ENCODE peak calls at places on chromosomes 7 and 10, in five cellular contexts. I is OCI-LY7, A is fibroblast of lung, T is adrenal gland, F is astrocyte of the spinal cord. Z is an unnamed sample.
A peak's percentile ranks its signal among the peaks of the same experiment; 100 is the strongest.

GRCh38 chr7:96023376-96023775 is 251.0 kb downstream of the DYNC1I1 start:
- DNase-seq in I (no peak), A (no peak), T (no peak), F (no peak), Z (no peak)

GRCh38 chr10:114802177-114802576 is 19.4 kb upstream of the FHIP2A start:
- DNase-seq in I (no peak), A (no peak), T (no peak), F (no peak), Z (no peak)

GRCh38 chr10:112383325-112383724 is 9.4 kb downstream of the ACSL5 start:
- DNase-seq in I (no peak), A (peak; percentile 72), T (peak; percentile 71), F (peak; percentile 54), Z (peak; percentile 74)

GRCh38 chr7:51059493-51059892 is 257.1 kb downstream of the COBL start:
- DNase-seq in I (no peak), A (no peak), T (no peak), F (no peak), Z (no peak)

GRCh38 chr7:67738-68395 is 124.5 kb upstream of the FAM20C start:
- DNase-seq in I (no peak), A (peak; percentile 67), T (no peak), F (peak; percentile 75), Z (no peak)

GRCh38 chr10:132712698-132713232 is 73.2 kb downstream of the NKX6-2 start:
- DNase-seq in I (no peak), A (no peak), T (no peak), F (no peak), Z (no peak)

GRCh38 chr10:50648089-50648934 is 24.6 kb upstream of the SGMS1 start:
- DNase-seq in I (peak; percentile 90), A (no peak), T (no peak), F (no peak), Z (no peak)

GRCh38 chr7:111408726-111409125 is 153.6 kb downstream of the IMMP2L start:
- DNase-seq in I (no peak), A (no peak), T (no peak), F (no peak), Z (no peak)

GRCh38 chr10:105187243-105187642 is 546.2 kb downstream of the SORCS3 start:
- DNase-seq in I (no peak), A (peak; percentile 58), T (no peak), F (peak; percentile 49), Z (no peak)

GRCh38 chr7:70193514-70193913 is 595.2 kb downstream of the AUTS2 start:
- DNase-seq in I (peak; percentile 70), A (peak; percentile 38), T (no peak), F (peak; percentile 43), Z (peak; percentile 8)

GRCh38 chr10:97063983-97064837 is 121.5 kb downstream of the SLIT1 start:
- DNase-seq in I (no peak), A (no peak), T (no peak), F (no peak), Z (no peak)

GRCh38 chr7:75695036-75695435 is 43.7 kb downstream of the HIP1 start:
- DNase-seq in I (no peak), A (no peak), T (no peak), F (no peak), Z (no peak)

GRCh38 chr10:60397792-60398191 is 8.1 kb upstream of the ANK3 start:
- DNase-seq in I (no peak), A (peak; percentile 45), T (no peak), F (no peak), Z (no peak)

GRCh38 chr10:124721295-124722052 is 22.7 kb downstream of the FAM53B start:
- DNase-seq in I (no peak), A (no peak), T (peak; percentile 63), F (no peak), Z (no peak)

GRCh38 chr7:121913947-121914346 is 41.0 kb downstream of the PTPRZ1 start:
- DNase-seq in I (no peak), A (no peak), T (no peak), F (no peak), Z (no peak)

GRCh38 chr10:24465899-24466615 is 257.1 kb downstream of the KIAA1217 start:
- DNase-seq in I (no peak), A (peak; percentile 98), T (peak; percentile 76), F (peak; percentile 97), Z (peak; percentile 84)

GRCh38 chr7:142250705-142251104 is 7.2 kb downstream of the PRSS58 start:
- DNase-seq in I (no peak), A (peak; percentile 10), T (no peak), F (no peak), Z (no peak)

GRCh38 chr7:31054608-31055273 is 2.6 kb downstream of the ADCYAP1R1 start:
- DNase-seq in I (no peak), A (no peak), T (no peak), F (no peak), Z (no peak)

GRCh38 chr10:25867321-25867720 is 66.7 kb upstream of the MYO3A start:
- DNase-seq in I (no peak), A (peak; percentile 47), T (no peak), F (no peak), Z (peak; percentile 38)

GRCh38 chr7:102279537-102280400 is 6.9 kb upstream of the SH2B2 start:
- DNase-seq in I (peak; percentile 88), A (peak; percentile 51), T (peak; percentile 41), F (peak; percentile 51), Z (peak; percentile 62)

GRCh38 chr10:29344073-29344820 is 55.4 kb downstream of the LYZL1 start:
- DNase-seq in I (no peak), A (peak; percentile 92), T (peak; percentile 11), F (peak; percentile 64), Z (peak; percentile 39)

GRCh38 chr10:29345144-29345892 is 56.4 kb downstream of the LYZL1 start:
- DNase-seq in I (no peak), A (no peak), T (no peak), F (no peak), Z (no peak)

GRCh38 chr10:29345893-29346175 is 57.0 kb downstream of the LYZL1 start:
- DNase-seq in I (no peak), A (no peak), T (no peak), F (no peak), Z (no peak)

DNA sequence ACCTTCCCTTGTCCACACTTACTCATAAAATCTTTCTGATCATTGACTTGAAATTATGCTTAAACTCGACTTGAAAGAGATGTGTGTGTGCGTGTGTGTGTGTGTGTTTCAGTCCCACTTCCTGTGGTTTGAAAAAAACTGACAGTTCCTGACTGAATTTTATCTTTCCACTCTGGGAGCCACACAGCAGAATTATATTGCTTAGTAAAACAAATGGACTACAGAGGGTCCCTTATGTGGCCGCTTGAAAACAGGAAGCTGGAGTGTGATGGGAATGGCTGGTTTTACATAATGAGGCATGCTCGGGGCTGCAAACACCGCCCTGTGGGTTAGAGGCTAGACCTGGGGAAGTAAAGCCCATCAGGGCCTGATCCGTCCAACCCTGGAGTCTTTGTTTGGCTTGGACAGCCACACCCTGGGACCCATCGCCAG is 54.8 kb downstream of the LYZL1 start:
- DNase-seq in I (no peak), A (peak; percentile 57), T (no peak), F (no peak), Z (peak; percentile 8)
- H3K4me3 ChIP-seq in I (no peak overlapping the region), A (no peak overlapping the region), T (no peak overlapping the region), F (no peak overlapping the region), Z (no peak overlapping the region)

DNA sequence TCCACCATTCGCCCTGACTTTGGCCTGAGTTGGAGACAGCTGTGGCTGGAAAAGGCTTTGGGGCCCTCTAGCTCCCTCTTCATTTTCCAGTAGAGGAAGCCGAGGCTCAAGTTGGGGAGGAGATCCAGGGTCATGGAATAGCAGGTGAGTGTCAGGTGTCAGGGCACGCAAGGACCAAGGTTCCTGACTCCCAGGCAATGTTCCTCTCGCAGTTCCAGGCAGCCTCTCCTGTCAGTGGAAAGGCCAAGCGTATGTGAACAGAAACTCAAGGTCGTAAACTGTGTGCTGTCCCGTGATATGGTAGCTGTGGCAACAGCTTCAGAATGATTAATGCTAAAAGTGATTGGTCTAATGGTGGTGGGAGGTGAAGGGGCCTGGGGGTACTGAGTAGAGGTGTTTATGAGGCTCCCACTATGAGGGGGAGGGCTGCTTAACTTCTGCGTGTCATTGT is 13.2 kb downstream of the ADAMTS14 start:
- DNase-seq in I (no peak), A (no peak), T (peak; percentile 30), F (no peak), Z (no peak)
- TF ChIP-seq CTCF in I (no peak), A (no peak), T (no peak), F (no peak), Z (no peak)

GRCh38 chr10:103804866-103805265 is 50.5 kb downstream of the SH3PXD2A start:
- DNase-seq in I (no peak), A (no peak), T (no peak), F (no peak), Z (no peak)
- H3K4me3 ChIP-seq in I (no peak overlapping the region), A (no peak overlapping the region), T (no peak overlapping the region), F (no peak overlapping the region), Z (no peak overlapping the region)

GRCh38 chr10:47449979-47450378 is 33.9 kb downstream of the ANXA8 start:
- DNase-seq in I (no peak), A (no peak), T (no peak), F (no peak), Z (no peak)
- TF ChIP-seq CTCF in I (no peak), A (no peak), T (no peak), F (no peak), Z (no peak)

GRCh38 chr7:120725376-120726039 is 132.4 kb downstream of the TSPAN12 start:
- DNase-seq in I (peak; percentile 37), A (peak; percentile 37), T (no peak), F (peak; percentile 60), Z (peak; percentile 62)
- H3K4me3 ChIP-seq in I (no peak overlapping the region), A (no peak overlapping the region), T (no peak overlapping the region), F (no peak overlapping the region), Z (no peak overlapping the region)

DNA sequence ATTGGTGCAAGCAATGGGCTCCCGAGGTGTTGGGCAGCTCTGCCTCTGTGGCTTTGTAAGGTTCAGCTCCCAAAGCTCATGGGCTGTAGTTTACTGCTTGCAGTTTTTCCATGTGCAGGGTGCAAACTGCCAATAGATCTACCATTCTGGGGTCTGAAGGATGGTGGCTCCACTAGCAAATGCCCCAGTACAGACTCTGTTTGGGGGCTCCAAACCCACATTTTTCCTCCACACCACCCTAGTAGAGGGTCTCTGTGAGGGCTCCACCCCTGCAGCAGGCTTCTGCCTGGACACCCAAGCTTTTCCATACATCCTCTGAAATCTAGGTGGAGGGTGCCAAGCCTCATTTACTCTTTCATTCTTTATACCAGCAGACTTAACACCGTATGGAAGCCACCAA is 17.4 kb upstream of the ZNF37A start:
- DNase-seq in I (no peak), A (no peak), T (no peak), F (no peak), Z (no peak)
- TF ChIP-seq CTCF in I (no peak), A (no peak), T (no peak), F (no peak), Z (no peak)

GRCh38 chr7:120856198-120856597 is 1.7 kb downstream of the TSPAN12 start:
- DNase-seq in I (no peak), A (no peak), T (no peak), F (no peak), Z (no peak)
- H3K4me3 ChIP-seq in I (no peak overlapping the region), A (no peak overlapping the region), T (peak overlapping the region; percentile 79), F (no peak overlapping the region), Z (no peak overlapping the region)

Z was measured in fibroblast of pulmonary artery.